ENCODE peak calls at places on chromosomes 2 and 18, in nine cellular contexts. Z is psoas muscle, X is breast epithelium, T is T-helper 1 cell, L is A549, M is posterior vena cava, N is GM19239, S is HS-27A, K is hippocampal formation. H is an unnamed sample.

GRCh38 chr2:200242553-200242952 is 63.9 kb upstream of the SPATS2L start:
- DNase-seq in Z (no peak), X (no peak), T (no peak), L (no peak), M (no peak), N (no peak), S (no peak), K (no peak), H (no peak)

GRCh38 chr2:42128731-42129486 is 40.2 kb upstream of the EML4 start:
- DNase-seq in Z (no peak), X (no peak), T (peak; percentile 41), L (no peak), M (no peak), N (no peak), S (no peak), K (no peak), H (no peak)

GRCh38 chr2:234476766-234477165 is 20.1 kb downstream of the ARL4C start:
- DNase-seq in Z (no peak), X (no peak), T (no peak), L (no peak), M (no peak), N (no peak), S (no peak), K (no peak), H (no peak)

GRCh38 chr2:201413552-201413951 is 37.7 kb downstream of the TRAK2 start:
- DNase-seq in Z (no peak), X (no peak), T (no peak), L (no peak), M (no peak), N (no peak), S (no peak), K (no peak), H (no peak)

GRCh38 chr18:2471523-2471922 is 99.8 kb downstream of the METTL4 start:
- DNase-seq in Z (no peak), X (no peak), T (no peak), L (no peak), M (no peak), N (no peak), S (no peak), K (no peak), H (no peak)

GRCh38 chr2:174786066-174786725 is 21.9 kb upstream of the CHRNA1 start:
- DNase-seq in Z (no peak), X (no peak), T (no peak), L (no peak), M (no peak), N (no peak), S (no peak), K (no peak), H (no peak)

GRCh38 chr2:61949458-61950107 is 44.1 kb downstream of the COMMD1 start:
- DNase-seq in Z (no peak), X (peak; percentile 63), T (no peak), L (no peak), M (no peak), N (no peak), S (no peak), K (no peak), H (no peak)

GRCh38 chr18:62374410-62374965 is 49.4 kb downstream of the TNFRSF11A start:
- DNase-seq in Z (no peak), X (no peak), T (no peak), L (no peak), M (no peak), N (no peak), S (no peak), K (no peak), H (no peak)

GRCh38 chr2:157875720-157876065 is 437 bp downstream of the ACVR1 start:
- DNase-seq in Z (no peak), X (peak; percentile 28), T (no peak), L (peak; percentile 27), M (no peak), N (no peak), S (no peak), K (peak; percentile 75), H (peak; percentile 68)

GRCh38 chr2:174013310-174013751 is 48.2 kb upstream of the SP3 start:
- DNase-seq in Z (peak; percentile 79), X (peak; percentile 55), T (no peak), L (no peak), M (peak; percentile 85), N (no peak), S (no peak), K (peak; percentile 48), H (no peak)

GRCh38 chr2:30782124-30782523 is 25.1 kb downstream of the CAPN13 start:
- DNase-seq in Z (no peak), X (no peak), T (no peak), L (no peak), M (no peak), N (no peak), S (no peak), K (no peak), H (no peak)

GRCh38 chr2:227415538-227416424 is 28.0 kb upstream of the SCYGR1 start:
- DNase-seq in Z (peak; percentile 62), X (no peak), T (peak; percentile 30), L (peak; percentile 47), M (peak; percentile 87), N (no peak), S (no peak), K (no peak), H (peak; percentile 20)

GRCh38 chr2:21667638-21668037 is 543.9 kb downstream of the TDRD15 start:
- DNase-seq in Z (no peak), X (no peak), T (no peak), L (no peak), M (no peak), N (no peak), S (no peak), K (no peak), H (no peak)

GRCh38 chr2:207465894-207466293 is 63.9 kb upstream of the CREB1 start:
- DNase-seq in Z (no peak), X (no peak), T (no peak), L (no peak), M (no peak), N (no peak), S (no peak), K (no peak), H (no peak)

GRCh38 chr2:43445248-43445647 is 150.6 kb downstream of the THADA start:
- DNase-seq in Z (no peak), X (no peak), T (no peak), L (no peak), M (no peak), N (no peak), S (no peak), K (no peak), H (no peak)

GRCh38 chr2:195202163-195202845 is 454.7 kb upstream of the SLC39A10 start:
- DNase-seq in Z (no peak), X (no peak), T (peak; percentile 45), L (no peak), M (no peak), N (no peak), S (no peak), K (no peak), H (no peak)

GRCh38 chr2:173652311-173652710 is 297.6 kb downstream of the CDCA7 start:
- DNase-seq in Z (no peak), X (no peak), T (no peak), L (peak; percentile 60), M (no peak), N (no peak), S (peak; percentile 72), K (no peak), H (no peak)

GRCh38 chr2:108345941-108346340 is 31.8 kb upstream of the SULT1C4 start:
- DNase-seq in Z (no peak), X (no peak), T (no peak), L (no peak), M (no peak), N (no peak), S (no peak), K (no peak), H (no peak)

GRCh38 chr2:167607211-167607610 is 640.2 kb downstream of the STK39 start:
- DNase-seq in Z (no peak), X (no peak), T (no peak), L (no peak), M (no peak), N (no peak), S (no peak), K (no peak), H (no peak)

GRCh38 chr2:69212238-69213028 is 174.6 kb downstream of the GFPT1 start:
- DNase-seq in Z (no peak), X (no peak), T (no peak), L (no peak), M (no peak), N (no peak), S (no peak), K (no peak), H (no peak)

GRCh38 chr2:80930777-80931176 is 626.2 kb upstream of the LRRTM1 start:
- DNase-seq in Z (no peak), X (no peak), T (no peak), L (no peak), M (no peak), N (no peak), S (no peak), K (no peak), H (no peak)

GRCh38 chr2:42290005-42290404 is 71.0 kb downstream of the COX7A2L start:
- DNase-seq in Z (no peak), X (no peak), T (no peak), L (no peak), M (no peak), N (no peak), S (no peak), K (no peak), H (no peak)

GRCh38 chr18:26656944-26657536 is 108.7 kb upstream of the KCTD1 start:
- DNase-seq in Z (peak; percentile 82), X (peak; percentile 66), T (no peak), L (peak; percentile 35), M (peak; percentile 93), N (peak; percentile 38), S (no peak), K (peak; percentile 73), H (peak; percentile 86)

GRCh38 chr2:78718031-78718430 is 307.5 kb upstream of the REG3G start:
- DNase-seq in Z (no peak), X (no peak), T (no peak), L (no peak), M (no peak), N (no peak), S (no peak), K (no peak), H (no peak)

H was measured in heart right ventricle.